ENCODE peak calls at places on chromosomes 2 and 18, in ten cellular contexts. P is GM20000, O is cardiac muscle cell, L is thoracic aorta, Q is AG04450, D is AG09309, K is heart right ventricle, N is WERI-Rb-1, S is choroid plexus epithelial cell, M is A549. J is an unnamed sample.

GRCh38 chr18:5895886-5896740 is 791 bp upstream of the TMEM200C start:
- DNase-seq in L (no peak), O (peak), P (peak), K (peak), D (no peak), N (peak), Q (no peak), M (no peak), S (no peak), J (peak)

GRCh38 chr2:240138275-240138984 is 2.0 kb downstream of the OTOS start:
- DNase-seq in P (no peak), L (no peak), K (no peak), N (no peak), O (no peak), D (no peak), M (no peak), S (no peak), Q (no peak), J (no peak)

GRCh38 chr2:102618452-102619413 is 620 bp upstream of the SLC9A2 start:
- DNase-seq in K (peak), Q (no peak), P (peak), S (peak), N (peak), O (peak), M (peak), D (no peak), L (no peak), J (peak)

GRCh38 chr18:7272268-7273049 is 41.6 kb downstream of the LRRC30 start:
- DNase-seq in O (peak), S (peak), D (peak), L (no peak), P (no peak), Q (peak), M (peak), K (peak), N (peak), J (peak)

GRCh38 chr2:33020883-33021282 is 74.1 kb downstream of the LTBP1 start:
- DNase-seq in M (no peak), S (peak), L (no peak), P (no peak), Q (no peak), D (no peak), O (peak), K (no peak), N (no peak), J (no peak)

GRCh38 chr2:40193670-40194026 is 258.2 kb downstream of the SLC8A1 start:
- DNase-seq in M (no peak), N (no peak), D (no peak), Q (no peak), K (no peak), S (no peak), L (no peak), P (no peak), O (no peak), J (no peak)

GRCh38 chr18:54162431-54162830 is 62.0 kb downstream of the MBD2 start:
- DNase-seq in Q (no peak), N (no peak), O (no peak), M (no peak), D (peak), K (no peak), S (peak), P (no peak), L (no peak), J (no peak)

GRCh38 chr2:45812039-45812500 is 160.6 kb downstream of the PRKCE start:
- DNase-seq in O (no peak), K (no peak), L (no peak), N (no peak), D (peak), P (no peak), S (peak), M (no peak), Q (no peak), J (no peak)

DNA sequence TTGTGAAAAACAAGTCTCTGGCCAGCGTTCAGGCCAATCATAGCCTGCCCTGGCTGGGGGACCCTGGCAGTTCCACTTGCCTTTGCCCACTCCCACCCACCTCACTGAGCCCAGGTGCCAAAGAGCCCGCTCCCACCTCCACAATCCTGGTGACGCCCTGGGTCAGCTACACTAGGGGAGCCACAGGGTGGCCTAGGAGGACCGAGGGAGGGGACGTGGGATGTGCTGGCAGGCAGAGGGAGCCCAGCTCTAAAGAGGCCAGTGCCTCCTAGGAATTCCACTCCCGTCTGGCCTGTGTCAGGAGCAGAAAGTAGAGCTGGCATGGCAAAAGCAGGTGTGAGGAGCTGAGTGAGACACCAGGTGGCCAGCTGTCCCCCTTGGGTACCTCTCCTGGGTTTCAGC is 49.3 kb downstream of the TNS1 start:
- DNase-seq in L (no peak), N (peak), O (peak), S (no peak), D (no peak), K (no peak), M (no peak), P (no peak), Q (no peak), J (no peak)
- TF ChIP-seq CTCF in L (peak), N (peak), O (no peak), S (no peak), D (no peak), K (no peak), M (no peak), P (no peak), Q (no peak), J (no peak)

GRCh38 chr2:131040661-131041401 is 52.4 kb downstream of the FAM168B start:
- DNase-seq in O (peak), M (no peak), K (no peak), L (no peak), Q (no peak), N (no peak), P (no peak), S (peak), D (no peak), J (no peak)
- TF ChIP-seq CTCF in O (peak), M (no peak), K (no peak), L (no peak), Q (peak), N (no peak), P (no peak), S (peak), D (no peak), J (no peak)

DNA sequence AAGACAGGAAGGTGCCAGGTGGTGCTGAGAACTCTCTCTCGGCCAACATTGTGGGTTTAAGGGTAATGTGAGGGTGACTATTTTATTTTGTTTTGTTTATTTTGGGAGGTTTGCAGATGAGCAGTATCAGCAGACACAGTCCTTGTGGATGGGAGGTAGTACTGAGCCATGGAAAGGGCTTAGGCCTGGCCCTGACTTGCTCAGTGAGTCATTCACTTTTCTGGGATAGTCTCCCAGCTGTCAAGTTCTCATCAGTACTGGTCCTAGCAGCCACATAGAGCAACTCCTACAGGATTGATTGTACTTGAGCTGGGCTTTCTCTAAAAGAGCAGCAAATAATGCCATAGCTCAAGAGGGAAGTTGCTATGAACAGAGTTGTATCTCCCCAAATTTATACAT is 175.2 kb downstream of the LOXHD1 start:
- DNase-seq in K (no peak), L (no peak), S (no peak), P (no peak), N (no peak), Q (no peak), M (no peak), O (no peak), D (no peak), J (no peak)
- TF ChIP-seq CTCF in K (no peak), L (no peak), S (no peak), P (no peak), N (no peak), Q (no peak), M (no peak), O (no peak), D (no peak), J (no peak)

DNA sequence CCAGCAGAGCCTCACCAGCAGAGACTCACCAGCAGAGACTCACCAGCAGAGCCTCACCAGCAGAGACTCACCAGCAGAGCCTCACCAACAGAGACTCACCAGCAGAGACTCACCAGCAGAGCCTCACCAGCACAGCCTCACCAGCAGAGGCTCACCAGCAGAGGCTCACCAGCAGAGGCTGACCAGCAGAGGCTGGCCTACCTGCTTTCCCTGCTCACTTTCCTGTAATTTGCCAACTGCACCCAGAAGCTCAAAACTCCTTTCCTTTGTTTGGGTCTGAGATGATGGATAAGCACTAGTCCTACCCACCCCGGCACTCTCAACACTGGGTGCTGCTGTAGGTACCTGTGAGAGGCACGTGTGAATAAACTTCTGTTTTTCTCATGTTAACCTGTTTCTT is 36.4 kb upstream of the PXDN start:
- DNase-seq in D (no peak), K (no peak), S (no peak), P (no peak), Q (no peak), O (no peak), M (no peak), N (no peak), L (no peak), J (no peak)
- TF ChIP-seq CTCF in D (no peak), K (no peak), S (no peak), P (no peak), Q (no peak), O (no peak), M (no peak), N (no peak), L (no peak), J (no peak)